ENCODE peak calls at places on chromosomes 5 and 9, in ten cellular contexts. O, T, U, A, I, W, C, B, N and X are unnamed samples. For H3K9me2, the result is how much of the 10 kb centered on the place peaks cover.

GRCh38 chr9:18569941-18570630 is 96.1 kb downstream of the ADAMTSL1 start:
- DNase-seq in O (peak), A (no peak), C (no peak), U (no peak), N (no peak), T (no peak), B (no peak), W (no peak), I (no peak), X (peak)

GRCh38 chr9:121299467-121300282 is 31.7 kb downstream of the GSN start:
- DNase-seq in I (peak), C (no peak), O (no peak), B (no peak), U (peak), W (peak), T (no peak), N (no peak), A (no peak), X (peak)

GRCh38 chr9:693460-694390 is 147.8 kb upstream of the DMRT1 start:
- DNase-seq in W (no peak), T (no peak), B (no peak), C (no peak), N (no peak), O (no peak), U (peak), I (peak), A (no peak), X (peak)

GRCh38 chr9:100028201-100028784 is 70.5 kb downstream of the ERP44 start:
- DNase-seq in C (peak), I (peak), T (peak), O (peak), N (peak), W (peak), B (peak), U (peak), A (peak), X (peak)

GRCh38 chr5:152883061-152883460 is 478.0 kb upstream of the NMUR2 start:
- DNase-seq in T (no peak), A (no peak), I (no peak), N (peak), U (no peak), O (no peak), C (no peak), W (no peak), B (no peak), X (no peak)

GRCh38 chr9:136521541-136521940 is 24.3 kb downstream of the NOTCH1 start:
- DNase-seq in W (no peak), N (no peak), A (no peak), I (peak), C (no peak), O (no peak), T (no peak), B (no peak), U (no peak), X (no peak)

GRCh38 chr9:69573666-69574456 is 98.3 kb downstream of the APBA1 start:
- DNase-seq in I (no peak), T (no peak), C (no peak), B (no peak), A (no peak), W (no peak), N (no peak), O (no peak), U (no peak), X (peak)

GRCh38 chr5:62708481-62709325 is 130.1 kb downstream of the LRRC70 start:
- DNase-seq in N (no peak), B (no peak), U (no peak), T (no peak), O (no peak), I (no peak), C (no peak), A (no peak), W (no peak), X (no peak)

GRCh38 chr9:95409650-95410426 is 92.3 kb upstream of the FANCC start:
- DNase-seq in O (peak), W (no peak), I (peak), A (no peak), B (no peak), N (no peak), U (no peak), C (peak), T (peak), X (peak)

GRCh38 chr5:154818459-154819116 is 31.8 kb downstream of the FAXDC2 start:
- DNase-seq in A (no peak), I (no peak), N (no peak), U (no peak), C (no peak), T (no peak), B (no peak), O (no peak), W (no peak), X (no peak)

GRCh38 chr9:126965541-126966428 is 51.2 kb downstream of the RALGPS1 start:
- DNase-seq in O (peak), W (peak), B (peak), N (peak), I (peak), C (no peak), U (peak), T (peak), A (peak), X (peak)

GRCh38 chr5:130627145-130627544 is 537.9 kb downstream of the HINT1 start:
- DNase-seq in W (no peak), U (no peak), T (no peak), C (no peak), O (no peak), I (no peak), N (no peak), B (no peak), A (no peak), X (no peak)

GRCh38 chr5:23740029-23740428 is 232.6 kb downstream of the PRDM9 start:
- DNase-seq in T (no peak), I (no peak), U (no peak), W (no peak), C (no peak), B (no peak), N (no peak), O (peak), A (no peak), X (no peak)

GRCh38 chr5:132472431-132472830 is 18.1 kb downstream of the IRF1 start:
- DNase-seq in A (no peak), N (no peak), I (no peak), T (no peak), B (no peak), C (no peak), W (no peak), O (no peak), U (no peak), X (no peak)

GRCh38 chr5:172727551-172727950 is 43.4 kb downstream of the DUSP1 start:
- DNase-seq in B (no peak), A (no peak), C (no peak), T (no peak), W (no peak), O (no peak), N (no peak), I (no peak), U (no peak), X (no peak)

GRCh38 chr9:22238809-22239684 is 207.6 kb upstream of the DMRTA1 start:
- DNase-seq in O (peak), B (peak), C (peak), N (peak), W (no peak), U (peak), I (peak), A (peak), T (peak), X (peak)

GRCh38 chr5:175576096-175576495 is 81.8 kb upstream of the HRH2 start:
- DNase-seq in U (no peak), O (no peak), B (no peak), C (no peak), A (no peak), W (no peak), T (no peak), N (no peak), I (no peak), X (no peak)

GRCh38 chr5:16937503-16938161 is 1.5 kb upstream of the MYO10 start:
- DNase-seq in N (no peak), A (no peak), T (no peak), B (no peak), C (no peak), U (no peak), O (no peak), W (peak), I (no peak), X (peak)

DNA sequence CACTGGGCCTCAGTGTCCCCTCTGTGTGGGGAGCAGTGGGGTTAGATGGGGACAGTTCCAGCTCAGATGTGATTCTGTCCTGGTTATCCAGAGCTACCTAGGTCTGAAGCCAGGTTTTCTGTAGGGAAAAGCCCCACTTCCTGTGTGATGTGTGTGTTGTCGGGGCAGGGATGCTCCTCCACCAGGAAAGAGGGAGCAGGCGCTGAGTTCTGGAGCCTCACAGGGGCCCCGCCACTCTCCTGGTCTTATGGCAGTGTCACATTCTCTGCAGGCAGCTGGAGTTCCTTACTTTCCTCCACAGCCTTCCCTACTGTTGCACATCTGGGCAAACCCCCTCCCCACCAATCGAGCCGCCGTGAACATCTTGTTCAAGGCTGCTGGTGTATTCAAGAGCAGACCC is 39.1 kb upstream of the GRHPR start:
- DNase-seq in T (no peak), C (no peak), I (no peak), B (no peak), N (no peak), W (no peak), A (no peak), O (no peak), U (no peak), X (no peak)
- H3K9me2 ChIP-seq in T (under half), C (under half), I (under half), B (under half), N (under half), W (under half), A (under half), O (under half), U (under half), X (under half)

DNA sequence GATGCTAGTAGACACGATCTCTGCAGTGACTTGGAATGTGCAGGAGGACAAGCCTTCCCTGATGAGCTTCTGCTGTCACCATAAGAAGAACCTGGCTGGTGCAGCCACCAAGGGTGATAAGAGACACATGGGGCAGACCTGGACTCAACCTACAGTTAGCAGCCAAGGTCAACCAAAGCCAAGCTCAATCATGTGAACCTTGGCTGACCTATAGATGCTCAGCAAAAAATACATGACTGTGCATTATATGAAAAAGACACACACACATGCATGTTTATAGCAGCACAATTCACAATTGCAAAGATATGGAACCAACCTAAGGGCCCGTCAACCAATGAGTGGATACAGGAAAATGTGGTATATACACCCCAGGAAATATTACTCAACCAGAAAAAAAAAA is 86.9 kb downstream of the TARS1 start:
- DNase-seq in W (no peak), N (no peak), O (no peak), C (no peak), T (no peak), B (no peak), U (no peak), A (no peak), I (no peak), X (no peak)
- H3K9me2 ChIP-seq in W (under half), N (under half), O (under half), C (under half), T (under half), B (under half), U (under half), A (under half), I (under half), X (under half)

GRCh38 chr5:78813906-78814518 is 165.4 kb upstream of the LHFPL2 start:
- DNase-seq in C (no peak), W (no peak), T (no peak), U (no peak), N (no peak), O (no peak), I (no peak), A (no peak), B (no peak), X (no peak)

GRCh38 chr5:78816143-78816765 is 167.7 kb upstream of the LHFPL2 start:
- DNase-seq in W (no peak), U (no peak), C (no peak), B (no peak), A (no peak), T (no peak), N (no peak), O (no peak), I (no peak), X (no peak)

GRCh38 chr5:78810098-78810497 is 161.5 kb upstream of the LHFPL2 start:
- DNase-seq in U (no peak), B (no peak), N (no peak), A (no peak), T (no peak), C (no peak), O (no peak), W (no peak), I (no peak), X (no peak)

GRCh38 chr5:78811121-78811832 is 162.7 kb upstream of the LHFPL2 start:
- DNase-seq in O (no peak), A (no peak), T (no peak), C (no peak), I (no peak), B (no peak), U (no peak), N (no peak), W (peak), X (peak)

GRCh38 chr5:78813286-78813685 is 164.7 kb upstream of the LHFPL2 start:
- DNase-seq in T (no peak), A (no peak), O (peak), I (no peak), W (no peak), U (no peak), C (peak), N (no peak), B (no peak), X (no peak)
- H3K9me2 ChIP-seq in T (under half), A (under half), O (under half), I (under half), W (under half), U (under half), C (under half), N (under half), B (under half), X (under half)

DNA sequence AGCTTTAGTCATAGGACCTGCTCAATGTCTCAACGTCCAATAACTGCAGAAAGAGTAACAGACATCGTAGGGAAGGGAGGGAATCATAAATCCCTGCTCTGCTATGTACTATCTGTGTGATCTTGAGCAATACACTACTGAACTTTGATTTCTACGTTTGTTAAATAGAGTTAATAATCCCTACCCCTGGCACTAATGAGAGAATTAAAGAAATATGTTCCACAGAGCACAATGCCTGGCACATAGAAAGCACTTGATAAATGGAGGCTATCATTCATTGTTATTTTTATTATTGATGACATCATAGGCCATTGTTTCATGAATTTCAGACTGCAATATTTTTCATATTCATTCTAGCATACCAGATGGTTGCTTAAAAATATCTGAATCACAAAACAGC is 108.7 kb downstream of the EBF1 start:
- DNase-seq in B (no peak), C (no peak), U (no peak), W (no peak), T (no peak), O (no peak), A (no peak), I (no peak), N (no peak), X (no peak)
- H3K9me2 ChIP-seq in B (under half), C (under half), U (under half), W (under half), T (under half), O (under half), A (under half), I (under half), N (under half), X (under half)

DNA sequence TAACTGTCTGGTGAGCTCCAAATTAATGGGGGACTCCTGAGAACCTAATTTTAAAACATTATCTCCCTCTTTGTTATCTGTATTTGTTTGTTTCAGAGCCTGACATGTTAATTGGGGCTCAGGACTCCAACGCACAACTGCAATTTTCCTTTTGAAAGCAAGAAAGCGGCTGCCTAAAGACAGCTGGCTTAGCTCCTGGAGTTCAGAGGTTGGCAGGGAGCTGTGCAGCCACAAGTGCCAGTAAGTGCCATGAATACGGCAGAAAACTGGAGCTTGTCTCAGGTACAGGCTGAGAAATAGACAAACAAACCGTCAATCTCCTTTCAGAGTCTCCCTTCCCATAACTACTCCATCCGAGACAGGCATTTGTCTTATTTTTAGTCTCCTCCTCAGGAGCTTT is 80.9 kb downstream of the PPP2R2B start:
- DNase-seq in A (no peak), B (no peak), W (no peak), O (no peak), T (no peak), C (no peak), N (no peak), U (no peak), I (no peak), X (no peak)
- H3K9me2 ChIP-seq in A (under half), B (under half), W (under half), O (under half), T (under half), C (under half), N (under half), U (under half), I (under half), X (under half)